ENCODE peak calls at places on chromosome 14, in four cellular contexts. One of them, this sample, is unnamed.

GRCh38 chr14:39217214-39217879 is 16.4 kb upstream of the MIA2 start:
- DNase-seq in H1: no peak
- DNase-seq in K562: no peak
- DNase-seq in GM12878: no peak
- DNase-seq in this sample: no peak

GRCh38 chr14:31188744-31189143 is 18.8 kb downstream of the HECTD1 start:
- DNase-seq in GM12878: no peak
- DNase-seq in H1: no peak
- DNase-seq in K562: no peak
- DNase-seq in this sample: no peak

GRCh38 chr14:79186523-79186922 is 1016.4 kb downstream of the NRXN3 start:
- DNase-seq in GM12878: no peak
- DNase-seq in H1: no peak
- DNase-seq in K562: no peak
- DNase-seq in this sample: no peak

GRCh38 chr14:81418057-81418790 is 18.1 kb upstream of the STON2 start:
- DNase-seq in GM12878: no peak
- DNase-seq in H1: no peak
- DNase-seq in K562: no peak
- DNase-seq in this sample: no peak

GRCh38 chr14:76752744-76753143 is 8.5 kb upstream of the VASH1 start:
- DNase-seq in H1: no peak
- DNase-seq in GM12878: no peak
- DNase-seq in K562: no peak
- DNase-seq in this sample: no peak

GRCh38 chr14:50403433-50403832 is 6.8 kb upstream of the CDKL1 start:
- DNase-seq in H1: no peak
- DNase-seq in GM12878: no peak
- DNase-seq in K562: no peak
- DNase-seq in this sample: no peak

GRCh38 chr14:100155049-100155621 is 4.3 kb downstream of the DEGS2 start:
- DNase-seq in GM12878: no peak
- DNase-seq in K562: peak
- DNase-seq in H1: peak
- DNase-seq in this sample: peak

GRCh38 chr14:96455588-96455987 is 46.6 kb upstream of the PAPOLA start:
- DNase-seq in GM12878: no peak
- DNase-seq in K562: no peak
- DNase-seq in H1: no peak
- DNase-seq in this sample: no peak

GRCh38 chr14:67411820-67412421 is at the start of gene PLEK2:
- DNase-seq in K562: no peak
- DNase-seq in H1: no peak
- DNase-seq in GM12878: no peak
- DNase-seq in this sample: no peak

GRCh38 chr14:100776681-100777365 is 49.1 kb upstream of the MEG3 start:
- DNase-seq in K562: no peak
- DNase-seq in H1: no peak
- DNase-seq in GM12878: no peak
- DNase-seq in this sample: no peak

GRCh38 chr14:82419933-82420332 is 886.3 kb upstream of the SEL1L start:
- DNase-seq in GM12878: no peak
- DNase-seq in H1: no peak
- DNase-seq in K562: no peak
- DNase-seq in this sample: no peak

GRCh38 chr14:93970589-93970966 is 5.8 kb downstream of the ASB2 start:
- DNase-seq in K562: no peak
- DNase-seq in GM12878: no peak
- DNase-seq in H1: no peak
- DNase-seq in this sample: peak

GRCh38 chr14:105089746-105090492 is 24.7 kb upstream of the GPR132 start:
- DNase-seq in H1: no peak
- DNase-seq in K562: no peak
- DNase-seq in GM12878: no peak
- DNase-seq in this sample: no peak

GRCh38 chr14:24597403-24597802 is 12.1 kb downstream of the GZMH start:
- DNase-seq in GM12878: no peak
- DNase-seq in H1: no peak
- DNase-seq in K562: no peak
- DNase-seq in this sample: no peak

GRCh38 chr14:100236873-100237272 is 2.1 kb upstream of the YY1 start:
- DNase-seq in H1: no peak
- DNase-seq in GM12878: no peak
- DNase-seq in K562: no peak
- DNase-seq in this sample: no peak

GRCh38 chr14:37903561-37904191 is 304.0 kb upstream of the SSTR1 start:
- DNase-seq in H1: no peak
- DNase-seq in GM12878: no peak
- DNase-seq in K562: peak
- DNase-seq in this sample: peak

GRCh38 chr14:85471156-85471555 is 58.8 kb upstream of the FLRT2 start:
- DNase-seq in H1: no peak
- DNase-seq in K562: no peak
- DNase-seq in GM12878: no peak
- DNase-seq in this sample: no peak

GRCh38 chr14:95494456-95494855 is 22.0 kb downstream of the SYNE3 start:
- DNase-seq in H1: no peak
- DNase-seq in GM12878: no peak
- DNase-seq in K562: no peak
- DNase-seq in this sample: no peak

GRCh38 chr14:24868389-24868788 is 181.6 kb downstream of the STXBP6 start:
- DNase-seq in GM12878: no peak
- DNase-seq in K562: no peak
- DNase-seq in H1: no peak
- DNase-seq in this sample: no peak

GRCh38 chr14:91061309-91061887 is 957 bp upstream of the RPS6KA5 start:
- DNase-seq in GM12878: no peak
- DNase-seq in K562: peak
- DNase-seq in H1: no peak
- DNase-seq in this sample: no peak

GRCh38 chr14:91264151-91265150 is 19.9 kb upstream of the GPR68 start:
- DNase-seq in GM12878: no peak
- DNase-seq in H1: no peak
- DNase-seq in K562: peak
- DNase-seq in this sample: no peak

GRCh38 chr14:50830932-50831703 is at the start of gene NIN:
- DNase-seq in GM12878: no peak
- DNase-seq in H1: no peak
- DNase-seq in K562: peak
- DNase-seq in this sample: peak

GRCh38 chr14:52086755-52087154 is 17.9 kb upstream of the NID2 start:
- DNase-seq in H1: no peak
- DNase-seq in GM12878: no peak
- DNase-seq in K562: no peak
- DNase-seq in this sample: no peak

GRCh38 chr14:24741871-24742270 is 107.9 kb upstream of the GZMB start:
- DNase-seq in H1: no peak
- DNase-seq in K562: no peak
- DNase-seq in GM12878: no peak
- DNase-seq in this sample: no peak

GRCh38 chr14:101849125-101849524 is 87.6 kb downstream of the PPP2R5C start:
- DNase-seq in GM12878: no peak
- DNase-seq in K562: peak
- DNase-seq in H1: no peak
- DNase-seq in this sample: no peak

GRCh38 chr14:44803239-44803905 is 158.4 kb downstream of the KLHL28 start:
- DNase-seq in H1: no peak
- DNase-seq in K562: peak
- DNase-seq in GM12878: peak
- DNase-seq in this sample: peak

GRCh38 chr14:100782516-100783320 is 43.2 kb upstream of the MEG3 start:
- DNase-seq in K562: no peak
- DNase-seq in GM12878: no peak
- DNase-seq in H1: no peak
- DNase-seq in this sample: peak

DNA sequence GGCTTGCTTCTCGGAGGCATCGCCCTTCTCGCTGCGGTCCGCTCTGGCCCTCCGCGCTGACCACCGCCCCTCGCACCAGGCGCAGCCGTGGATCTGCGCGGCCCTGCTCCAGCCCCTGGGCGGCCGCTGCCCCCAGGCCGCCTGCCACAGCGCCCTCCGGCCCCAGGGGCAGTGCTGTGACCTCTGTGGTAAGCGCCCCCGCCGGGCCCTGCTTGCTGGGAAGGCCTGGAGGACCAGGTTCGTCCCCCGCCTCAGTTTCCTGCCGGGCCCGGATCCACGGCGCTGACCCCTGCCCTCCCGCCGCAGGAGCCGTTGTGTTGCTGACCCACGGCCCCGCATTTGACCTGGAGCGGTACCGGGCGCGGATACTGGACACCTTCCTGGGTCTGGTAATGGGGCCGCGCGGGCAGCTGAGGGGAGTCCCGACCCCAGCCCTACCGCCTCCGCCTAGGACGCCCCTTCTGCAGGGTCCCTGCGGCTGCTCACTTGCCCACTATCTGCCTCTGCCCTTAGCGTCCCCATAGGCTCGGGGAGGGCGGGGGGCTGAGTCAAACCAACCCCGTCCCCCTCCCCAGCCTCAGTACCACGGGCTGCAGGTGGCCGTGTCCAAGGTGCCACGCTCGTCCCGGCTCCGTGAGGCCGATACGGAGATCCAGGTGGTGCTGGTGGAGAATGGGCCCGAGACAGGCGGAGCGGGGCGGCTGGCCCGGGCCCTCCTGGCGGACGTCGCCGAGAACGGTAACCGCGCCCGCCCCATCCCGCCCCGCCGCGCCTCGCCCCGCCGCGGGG is 7.1 kb downstream of the AMN start:
- DNase-seq in K562: no peak
- DNase-seq in H1: no peak
- DNase-seq in GM12878: no peak
- DNase-seq in this sample: no peak
- TF ChIP-seq EZH2 in K562: no peak
- TF ChIP-seq EZH2 in H1: peak
- TF ChIP-seq EZH2 in GM12878: no peak
- TF ChIP-seq EZH2 in this sample: no peak

DNA sequence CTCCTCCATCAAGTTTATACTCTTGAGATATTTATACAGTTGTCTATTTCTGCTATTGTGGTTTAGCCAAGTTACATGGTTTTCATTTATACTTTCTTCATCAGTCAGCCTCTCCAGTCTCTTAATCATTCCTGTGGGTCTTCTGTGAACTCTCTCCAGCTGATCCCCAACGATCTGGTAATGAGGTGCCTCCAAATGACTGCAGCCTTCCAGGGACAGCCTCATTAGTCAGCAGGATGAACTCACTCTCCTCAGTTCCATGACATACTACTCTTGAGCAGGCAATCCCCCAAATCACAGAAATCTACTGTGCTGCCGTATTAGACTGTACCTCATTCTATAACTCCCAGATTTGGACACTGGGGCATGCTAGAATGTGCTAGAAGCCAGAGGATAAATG is 15.3 kb downstream of the AREL1 start:
- DNase-seq in GM12878: no peak
- DNase-seq in H1: no peak
- DNase-seq in K562: no peak
- DNase-seq in this sample: no peak
- TF ChIP-seq KDM1A in GM12878: no peak
- TF ChIP-seq KDM1A in H1: no peak
- TF ChIP-seq KDM1A in K562: no peak
- TF ChIP-seq KDM1A in this sample: no peak

DNA sequence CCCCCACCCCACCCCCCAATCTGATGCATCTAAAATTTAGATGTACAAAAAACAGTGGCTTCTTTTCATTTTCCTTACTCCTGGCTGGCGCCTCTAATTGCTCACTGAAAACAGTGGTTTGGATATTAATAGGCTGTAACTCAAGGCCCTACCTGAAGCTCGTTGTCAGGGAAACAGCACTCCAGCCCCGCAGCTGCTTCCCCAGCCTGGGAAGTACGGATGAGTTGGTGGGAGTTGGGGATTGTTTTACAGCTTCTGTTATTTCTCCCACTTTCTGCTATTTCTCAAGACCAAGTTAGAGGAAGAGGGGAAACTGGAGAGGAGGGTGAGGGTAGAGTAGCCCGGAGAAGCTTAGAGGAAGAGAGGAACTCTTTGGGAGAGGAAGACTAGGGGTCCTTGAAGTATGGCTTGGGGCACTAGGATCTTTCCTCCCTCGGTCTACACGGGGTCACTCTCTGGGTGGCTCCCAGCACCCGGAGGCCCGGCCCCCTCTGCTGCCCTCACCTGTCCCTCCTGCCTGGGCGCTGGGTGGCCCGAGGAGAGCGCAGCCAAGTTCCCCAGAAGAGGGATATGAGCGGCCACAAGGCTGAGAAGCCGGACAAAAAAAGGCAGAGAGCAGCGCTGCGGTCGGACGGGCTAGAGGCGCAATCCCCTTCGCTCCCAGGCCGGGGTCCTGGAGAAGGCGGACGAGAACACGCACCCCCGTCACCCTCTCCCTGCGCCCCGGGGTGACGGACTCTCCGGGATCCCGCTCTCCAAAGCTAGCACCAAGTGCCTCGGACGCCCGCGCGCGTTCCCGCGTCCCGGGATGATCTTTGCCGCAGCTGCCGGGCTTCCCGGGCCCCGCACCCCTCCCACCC is 702 bp downstream of the SPTB start:
- DNase-seq in K562: peak
- DNase-seq in GM12878: no peak
- DNase-seq in H1: no peak
- DNase-seq in this sample: no peak
- TF ChIP-seq EZH2 in K562: no peak
- TF ChIP-seq EZH2 in GM12878: no peak
- TF ChIP-seq EZH2 in H1: peak
- TF ChIP-seq EZH2 in this sample: no peak

GRCh38 chr14:56195727-56196126 is 77.5 kb downstream of the PELI2 start:
- DNase-seq in K562: no peak
- DNase-seq in H1: no peak
- DNase-seq in GM12878: peak
- DNase-seq in this sample: no peak

GRCh38 chr14:56196274-56196673 is 78.1 kb downstream of the PELI2 start:
- DNase-seq in K562: no peak
- DNase-seq in GM12878: no peak
- DNase-seq in H1: no peak
- DNase-seq in this sample: no peak

GRCh38 chr14:56197150-56197549 is 78.9 kb downstream of the PELI2 start:
- DNase-seq in H1: no peak
- DNase-seq in K562: no peak
- DNase-seq in GM12878: no peak
- DNase-seq in this sample: no peak

GRCh38 chr14:56195219-56195618 is 77.0 kb downstream of the PELI2 start:
- DNase-seq in H1: no peak
- DNase-seq in GM12878: no peak
- DNase-seq in K562: no peak
- DNase-seq in this sample: no peak

DNA sequence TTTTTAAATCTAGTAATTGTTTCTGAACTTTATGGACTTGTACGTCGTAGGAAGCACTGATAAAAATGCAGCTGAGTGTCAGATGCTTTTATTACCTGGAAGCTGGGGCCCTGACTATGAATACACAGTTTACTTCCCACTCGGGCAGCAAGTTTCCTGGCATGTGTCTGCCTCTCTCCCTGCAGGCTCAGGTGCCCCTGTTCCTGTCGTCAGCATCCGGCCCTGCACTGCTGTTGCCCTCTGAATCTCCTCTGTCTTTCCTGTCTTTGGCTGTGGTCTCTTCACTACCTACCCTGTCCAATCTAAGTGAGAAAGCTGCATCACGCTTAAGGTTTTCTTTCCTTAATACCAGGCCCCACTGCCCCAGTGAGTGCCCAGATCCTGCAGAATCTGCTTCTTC is 75.9 kb downstream of the PELI2 start:
- DNase-seq in GM12878: no peak
- DNase-seq in H1: no peak
- DNase-seq in K562: no peak
- DNase-seq in this sample: no peak
- TF ChIP-seq KDM1A in GM12878: no peak
- TF ChIP-seq KDM1A in H1: no peak
- TF ChIP-seq KDM1A in K562: no peak
- TF ChIP-seq KDM1A in this sample: no peak

This sample was measured in HepG2.